ENCODE peak calls at places on chromosomes 2 and 18, in seven cellular contexts. J is CD4-positive, alpha-beta T cell; C is cortex of kidney; S is BJ; X is fibroblast of pulmonary artery; E is HEK293T; O is Daoy. R is an unnamed sample.

GRCh38 chr18:74499633-74500032 is 3.5 kb downstream of the CNDP2 start:
- DNase-seq in S (no peak), J (peak), C (no peak), E (no peak), O (peak), X (peak), R (peak)

GRCh38 chr2:23426284-23426905 is 41.4 kb downstream of the KLHL29 start:
- DNase-seq in E (no peak), S (no peak), J (no peak), C (no peak), O (peak), X (peak), R (peak)

GRCh38 chr2:9251154-9252001 is 44.8 kb downstream of the ASAP2 start:
- DNase-seq in X (peak), J (no peak), E (no peak), S (no peak), O (peak), C (no peak), R (peak)

GRCh38 chr2:53104263-53104662 is 663.3 kb upstream of the CHAC2 start:
- DNase-seq in O (peak), E (no peak), J (no peak), C (no peak), X (peak), S (no peak), R (peak)

GRCh38 chr18:32530947-32531651 is 60.4 kb upstream of the GAREM1 start:
- DNase-seq in J (no peak), O (peak), S (no peak), X (peak), E (peak), C (no peak), R (no peak)

GRCh38 chr2:42931147-42931817 is 138.9 kb upstream of the HAAO start:
- DNase-seq in J (no peak), X (no peak), O (peak), C (no peak), E (peak), S (no peak), R (no peak)

GRCh38 chr18:25561923-25562322 is 210.0 kb upstream of the ZNF521 start:
- DNase-seq in E (peak), X (peak), O (peak), S (no peak), J (no peak), C (no peak), R (peak)

GRCh38 chr2:184047536-184047935 is 550.8 kb upstream of the ZNF804A start:
- DNase-seq in C (no peak), E (no peak), S (no peak), J (no peak), X (peak), O (no peak), R (peak)

GRCh38 chr2:98016908-98017700 is 21.4 kb upstream of the TMEM131 start:
- DNase-seq in C (no peak), J (no peak), S (no peak), X (no peak), O (no peak), E (no peak), R (no peak)